ENCODE peak calls at places on chromosomes 4 and X, in seven cellular contexts. One of them, this sample, is unnamed.

GRCh38 chr4:6992728-6993655 is 50.2 kb upstream of the TADA2B start:
- DNase-seq in mesendoderm: no peak
- DNase-seq in trophoblast cell: peak
- DNase-seq in IMR-90: peak
- DNase-seq in H1: no peak
- DNase-seq in mesenchymal stem cell: peak
- DNase-seq in neuronal stem cell: no peak
- DNase-seq in this sample: no peak

GRCh38 chr4:75561789-75562188 is 5.9 kb downstream of the ODAPH start:
- DNase-seq in neuronal stem cell: peak
- DNase-seq in trophoblast cell: peak
- DNase-seq in mesenchymal stem cell: no peak
- DNase-seq in IMR-90: peak
- DNase-seq in mesendoderm: peak
- DNase-seq in H1: no peak
- DNase-seq in this sample: peak

GRCh38 chr4:142095886-142096605 is 459.7 kb downstream of the IL15 start:
- DNase-seq in IMR-90: peak
- DNase-seq in mesenchymal stem cell: peak
- DNase-seq in H1: no peak
- DNase-seq in trophoblast cell: no peak
- DNase-seq in neuronal stem cell: no peak
- DNase-seq in mesendoderm: no peak
- DNase-seq in this sample: no peak

GRCh38 chrX:133607419-133608348 is 192.4 kb upstream of the GPC4 start:
- DNase-seq in mesendoderm: no peak
- DNase-seq in H1: no peak
- DNase-seq in IMR-90: no peak
- DNase-seq in neuronal stem cell: no peak
- DNase-seq in mesenchymal stem cell: no peak
- DNase-seq in trophoblast cell: no peak
- DNase-seq in this sample: no peak

GRCh38 chrX:34528081-34528480 is 129.0 kb downstream of the TMEM47 start:
- DNase-seq in trophoblast cell: no peak
- DNase-seq in mesenchymal stem cell: no peak
- DNase-seq in neuronal stem cell: no peak
- DNase-seq in IMR-90: no peak
- DNase-seq in mesendoderm: no peak
- DNase-seq in H1: no peak
- DNase-seq in this sample: no peak

GRCh38 chr4:150982557-150983233 is 32.4 kb downstream of the LRBA start:
- DNase-seq in trophoblast cell: no peak
- DNase-seq in mesendoderm: no peak
- DNase-seq in H1: no peak
- DNase-seq in IMR-90: peak
- DNase-seq in mesenchymal stem cell: peak
- DNase-seq in neuronal stem cell: no peak
- DNase-seq in this sample: no peak

GRCh38 chr4:158074851-158075250 is 98.0 kb downstream of the GASK1B start:
- DNase-seq in trophoblast cell: no peak
- DNase-seq in neuronal stem cell: no peak
- DNase-seq in mesendoderm: no peak
- DNase-seq in H1: no peak
- DNase-seq in mesenchymal stem cell: no peak
- DNase-seq in IMR-90: no peak
- DNase-seq in this sample: no peak

GRCh38 chr4:38782452-38783108 is at the start of gene TLR10:
- DNase-seq in H1: no peak
- DNase-seq in IMR-90: peak
- DNase-seq in neuronal stem cell: peak
- DNase-seq in mesendoderm: peak
- DNase-seq in mesenchymal stem cell: peak
- DNase-seq in trophoblast cell: no peak
- DNase-seq in this sample: peak

GRCh38 chr4:162016991-162017390 is 146.8 kb downstream of the FSTL5 start:
- DNase-seq in IMR-90: no peak
- DNase-seq in neuronal stem cell: no peak
- DNase-seq in trophoblast cell: no peak
- DNase-seq in H1: no peak
- DNase-seq in mesendoderm: no peak
- DNase-seq in mesenchymal stem cell: no peak
- DNase-seq in this sample: no peak

GRCh38 chr4:150572704-150573504 is 9.0 kb upstream of the MAB21L2 start:
- DNase-seq in mesendoderm: no peak
- DNase-seq in mesenchymal stem cell: no peak
- DNase-seq in neuronal stem cell: no peak
- DNase-seq in H1: no peak
- DNase-seq in IMR-90: no peak
- DNase-seq in trophoblast cell: no peak
- DNase-seq in this sample: no peak

GRCh38 chrX:27996132-27996531 is 14.9 kb upstream of the DCAF8L1 start:
- DNase-seq in mesendoderm: no peak
- DNase-seq in H1: no peak
- DNase-seq in trophoblast cell: no peak
- DNase-seq in IMR-90: no peak
- DNase-seq in neuronal stem cell: no peak
- DNase-seq in mesenchymal stem cell: no peak
- DNase-seq in this sample: no peak

GRCh38 chr4:48780867-48781219 is 764 bp upstream of the FRYL start:
- DNase-seq in mesenchymal stem cell: no peak
- DNase-seq in mesendoderm: no peak
- DNase-seq in H1: no peak
- DNase-seq in neuronal stem cell: no peak
- DNase-seq in trophoblast cell: no peak
- DNase-seq in IMR-90: peak
- DNase-seq in this sample: no peak

GRCh38 chrX:131827935-131828334 is 195.2 kb upstream of the STK26 start:
- DNase-seq in trophoblast cell: no peak
- DNase-seq in mesendoderm: peak
- DNase-seq in IMR-90: no peak
- DNase-seq in mesenchymal stem cell: peak
- DNase-seq in H1: no peak
- DNase-seq in neuronal stem cell: peak
- DNase-seq in this sample: peak

GRCh38 chr4:29081230-29081955 is 1638.8 kb upstream of the PCDH7 start:
- DNase-seq in mesendoderm: no peak
- DNase-seq in H1: no peak
- DNase-seq in neuronal stem cell: no peak
- DNase-seq in trophoblast cell: no peak
- DNase-seq in mesenchymal stem cell: peak
- DNase-seq in IMR-90: peak
- DNase-seq in this sample: no peak

GRCh38 chrX:70168238-70169188 is 8.8 kb upstream of the DGAT2L6 start:
- DNase-seq in IMR-90: peak
- DNase-seq in trophoblast cell: peak
- DNase-seq in mesendoderm: peak
- DNase-seq in H1: no peak
- DNase-seq in mesenchymal stem cell: peak
- DNase-seq in neuronal stem cell: no peak
- DNase-seq in this sample: peak

GRCh38 chrX:119887721-119888425 is 7.8 kb upstream of the AKAP14 start:
- DNase-seq in IMR-90: peak
- DNase-seq in neuronal stem cell: no peak
- DNase-seq in mesenchymal stem cell: peak
- DNase-seq in trophoblast cell: peak
- DNase-seq in H1: peak
- DNase-seq in mesendoderm: peak
- DNase-seq in this sample: peak

GRCh38 chr4:87865960-87866598 is 33.3 kb downstream of the MEPE start:
- DNase-seq in neuronal stem cell: no peak
- DNase-seq in trophoblast cell: no peak
- DNase-seq in H1: no peak
- DNase-seq in IMR-90: peak
- DNase-seq in mesenchymal stem cell: peak
- DNase-seq in mesendoderm: peak
- DNase-seq in this sample: peak

GRCh38 chrX:12076046-12076445 is 62.2 kb upstream of the FRMPD4 start:
- DNase-seq in H1: no peak
- DNase-seq in neuronal stem cell: no peak
- DNase-seq in trophoblast cell: no peak
- DNase-seq in IMR-90: peak
- DNase-seq in mesendoderm: peak
- DNase-seq in mesenchymal stem cell: no peak
- DNase-seq in this sample: no peak

GRCh38 chrX:103124284-103124683 is 31.3 kb upstream of the NXF3 start:
- DNase-seq in IMR-90: no peak
- DNase-seq in neuronal stem cell: no peak
- DNase-seq in mesendoderm: no peak
- DNase-seq in trophoblast cell: no peak
- DNase-seq in mesenchymal stem cell: no peak
- DNase-seq in H1: no peak
- DNase-seq in this sample: no peak

GRCh38 chrX:137194164-137194563 is 160.4 kb upstream of the GPR101 start:
- DNase-seq in mesenchymal stem cell: no peak
- DNase-seq in IMR-90: peak
- DNase-seq in neuronal stem cell: peak
- DNase-seq in H1: peak
- DNase-seq in trophoblast cell: peak
- DNase-seq in mesendoderm: peak
- DNase-seq in this sample: peak

GRCh38 chr4:153260553-153261306 is 56.5 kb downstream of the TRIM2 start:
- DNase-seq in H1: no peak
- DNase-seq in mesendoderm: peak
- DNase-seq in trophoblast cell: no peak
- DNase-seq in IMR-90: peak
- DNase-seq in neuronal stem cell: no peak
- DNase-seq in mesenchymal stem cell: no peak
- DNase-seq in this sample: no peak
- H2BK120ac ChIP-seq in H1: no peak
- H2BK120ac ChIP-seq in mesendoderm: no peak
- H2BK120ac ChIP-seq in trophoblast cell: no peak
- H2BK120ac ChIP-seq in IMR-90: no peak
- H2BK120ac ChIP-seq in neuronal stem cell: no peak
- H2BK120ac ChIP-seq in mesenchymal stem cell: no peak
- H2BK120ac ChIP-seq in this sample: no peak

GRCh38 chrX:25202827-25203226 is 187.1 kb upstream of the ARX start:
- DNase-seq in IMR-90: no peak
- DNase-seq in trophoblast cell: no peak
- DNase-seq in H1: no peak
- DNase-seq in mesendoderm: no peak
- DNase-seq in neuronal stem cell: no peak
- DNase-seq in mesenchymal stem cell: no peak
- DNase-seq in this sample: no peak
- H2BK120ac ChIP-seq in IMR-90: no peak
- H2BK120ac ChIP-seq in trophoblast cell: no peak
- H2BK120ac ChIP-seq in H1: no peak
- H2BK120ac ChIP-seq in mesendoderm: no peak
- H2BK120ac ChIP-seq in neuronal stem cell: no peak
- H2BK120ac ChIP-seq in mesenchymal stem cell: no peak
- H2BK120ac ChIP-seq in this sample: no peak

GRCh38 chr4:54061873-54062272 is 2.5 kb downstream of the CHIC2 start:
- DNase-seq in IMR-90: no peak
- DNase-seq in neuronal stem cell: no peak
- DNase-seq in mesenchymal stem cell: no peak
- DNase-seq in mesendoderm: no peak
- DNase-seq in H1: no peak
- DNase-seq in trophoblast cell: no peak
- DNase-seq in this sample: no peak
- H2BK120ac ChIP-seq in IMR-90: no peak
- H2BK120ac ChIP-seq in neuronal stem cell: no peak
- H2BK120ac ChIP-seq in mesenchymal stem cell: no peak
- H2BK120ac ChIP-seq in mesendoderm: no peak
- H2BK120ac ChIP-seq in H1: no peak
- H2BK120ac ChIP-seq in trophoblast cell: no peak
- H2BK120ac ChIP-seq in this sample: no peak

GRCh38 chr4:118313098-118313497 is 39.7 kb downstream of the PRSS12 start:
- DNase-seq in mesendoderm: peak
- DNase-seq in neuronal stem cell: no peak
- DNase-seq in IMR-90: peak
- DNase-seq in H1: no peak
- DNase-seq in mesenchymal stem cell: peak
- DNase-seq in trophoblast cell: no peak
- DNase-seq in this sample: peak

GRCh38 chr4:118307619-118308018 is 45.2 kb downstream of the PRSS12 start:
- DNase-seq in neuronal stem cell: no peak
- DNase-seq in IMR-90: peak
- DNase-seq in trophoblast cell: no peak
- DNase-seq in H1: no peak
- DNase-seq in mesendoderm: no peak
- DNase-seq in mesenchymal stem cell: peak
- DNase-seq in this sample: no peak

GRCh38 chr4:118314221-118314620 is 38.6 kb downstream of the PRSS12 start:
- DNase-seq in mesenchymal stem cell: no peak
- DNase-seq in IMR-90: no peak
- DNase-seq in mesendoderm: no peak
- DNase-seq in H1: no peak
- DNase-seq in trophoblast cell: no peak
- DNase-seq in neuronal stem cell: no peak
- DNase-seq in this sample: no peak

GRCh38 chr4:118308306-118309030 is 44.3 kb downstream of the PRSS12 start:
- DNase-seq in trophoblast cell: no peak
- DNase-seq in mesenchymal stem cell: no peak
- DNase-seq in H1: no peak
- DNase-seq in mesendoderm: no peak
- DNase-seq in neuronal stem cell: no peak
- DNase-seq in IMR-90: no peak
- DNase-seq in this sample: no peak
- H2BK120ac ChIP-seq in trophoblast cell: no peak
- H2BK120ac ChIP-seq in mesenchymal stem cell: no peak
- H2BK120ac ChIP-seq in H1: no peak
- H2BK120ac ChIP-seq in mesendoderm: no peak
- H2BK120ac ChIP-seq in neuronal stem cell: no peak
- H2BK120ac ChIP-seq in IMR-90: no peak
- H2BK120ac ChIP-seq in this sample: no peak

GRCh38 chrX:39953879-39954278 is 143.9 kb downstream of the BCOR start:
- DNase-seq in trophoblast cell: no peak
- DNase-seq in IMR-90: peak
- DNase-seq in mesendoderm: no peak
- DNase-seq in mesenchymal stem cell: peak
- DNase-seq in neuronal stem cell: no peak
- DNase-seq in H1: no peak
- DNase-seq in this sample: no peak

GRCh38 chrX:39957816-39958561 is 139.8 kb downstream of the BCOR start:
- DNase-seq in trophoblast cell: no peak
- DNase-seq in neuronal stem cell: no peak
- DNase-seq in IMR-90: peak
- DNase-seq in H1: no peak
- DNase-seq in mesendoderm: no peak
- DNase-seq in mesenchymal stem cell: peak
- DNase-seq in this sample: no peak

GRCh38 chrX:39955621-39956020 is 142.1 kb downstream of the BCOR start:
- DNase-seq in IMR-90: no peak
- DNase-seq in mesendoderm: peak
- DNase-seq in neuronal stem cell: no peak
- DNase-seq in H1: no peak
- DNase-seq in trophoblast cell: no peak
- DNase-seq in mesenchymal stem cell: no peak
- DNase-seq in this sample: no peak

GRCh38 chrX:39958850-39959249 is 138.9 kb downstream of the BCOR start:
- DNase-seq in H1: no peak
- DNase-seq in trophoblast cell: no peak
- DNase-seq in IMR-90: no peak
- DNase-seq in mesendoderm: no peak
- DNase-seq in mesenchymal stem cell: no peak
- DNase-seq in neuronal stem cell: no peak
- DNase-seq in this sample: no peak

GRCh38 chrX:39956803-39957394 is 140.9 kb downstream of the BCOR start:
- DNase-seq in IMR-90: no peak
- DNase-seq in trophoblast cell: no peak
- DNase-seq in mesenchymal stem cell: no peak
- DNase-seq in mesendoderm: no peak
- DNase-seq in H1: no peak
- DNase-seq in neuronal stem cell: no peak
- DNase-seq in this sample: no peak
- H2BK120ac ChIP-seq in IMR-90: no peak
- H2BK120ac ChIP-seq in trophoblast cell: no peak
- H2BK120ac ChIP-seq in mesenchymal stem cell: no peak
- H2BK120ac ChIP-seq in mesendoderm: no peak
- H2BK120ac ChIP-seq in H1: no peak
- H2BK120ac ChIP-seq in neuronal stem cell: no peak
- H2BK120ac ChIP-seq in this sample: no peak

This sample was measured in H9.